ENCODE peak calls at places on chromosomes 7 and 10, in seven cellular contexts. Z, N, I, J, R, Y and T are unnamed samples.

GRCh38 chr10:48937796-48938195 is 1.8 kb downstream of the LRRC18 start:
- DNase-seq in Y (no peak), Z (no peak), J (no peak), R (no peak), I (no peak), N (no peak), T (no peak)

GRCh38 chr10:23630880-23631279 is 192.0 kb downstream of the OTUD1 start:
- DNase-seq in Y (peak), Z (peak), R (no peak), N (no peak), I (no peak), J (no peak), T (no peak)

GRCh38 chr10:28305551-28305950 is 2.7 kb upstream of the MPP7 start:
- DNase-seq in N (no peak), R (no peak), Y (no peak), Z (no peak), J (no peak), I (no peak), T (no peak)

GRCh38 chr7:77199008-77199966 is at the start of gene FGL2:
- DNase-seq in I (no peak), R (peak), J (peak), N (peak), Z (peak), Y (peak), T (no peak)

GRCh38 chr10:4355346-4355745 is 470.7 kb upstream of the AKR1E2 start:
- DNase-seq in N (no peak), Z (no peak), R (no peak), J (no peak), Y (no peak), I (no peak), T (no peak)

GRCh38 chr10:68212721-68213352 is 19.1 kb downstream of the ATOH7 start:
- DNase-seq in J (no peak), N (no peak), R (no peak), Z (no peak), I (no peak), Y (peak), T (peak)

GRCh38 chr10:125448596-125448995 is 234.4 kb downstream of the TEX36 start:
- DNase-seq in I (no peak), Y (peak), N (no peak), Z (peak), R (no peak), J (no peak), T (no peak)

GRCh38 chr10:120940299-120940900 is 89.2 kb downstream of the WDR11 start:
- DNase-seq in J (no peak), N (no peak), Y (no peak), I (no peak), Z (peak), R (no peak), T (no peak)

GRCh38 chr7:434891-435486 is 84.7 kb downstream of the PDGFA start:
- DNase-seq in J (no peak), Z (peak), I (no peak), N (no peak), Y (no peak), R (no peak), T (no peak)

GRCh38 chr10:89347706-89348457 is 20.1 kb downstream of the IFIT3 start:
- DNase-seq in Y (no peak), N (no peak), J (no peak), I (no peak), Z (no peak), R (no peak), T (no peak)

GRCh38 chr10:95403690-95404459 is 113.1 kb upstream of the PDLIM1 start:
- DNase-seq in Z (no peak), Y (no peak), J (no peak), I (no peak), R (no peak), N (no peak), T (no peak)

GRCh38 chr10:74825033-74825370 is 1.4 kb upstream of the KAT6B start:
- DNase-seq in Z (peak), Y (no peak), N (peak), I (no peak), R (peak), J (peak), T (peak)

GRCh38 chr10:87092356-87092860 is 2.2 kb downstream of the GLUD1 start:
- DNase-seq in J (no peak), Y (no peak), N (no peak), I (no peak), Z (peak), R (no peak), T (no peak)